ENCODE peak calls at places on chromosome 16, in ten cellular contexts. S is T-helper 1 cell; D is AG08396; F is cardiac septum; W is NCI-H524; N is stimulated activated CD8-positive, alpha-beta memory T cell treated with anti-CD3 and anti-CD28 coated beads, Interleukin-2, amount 100 ng/mL, for 1 hour; G is ureter; V is GM13976; X is naive thymus-derived CD8-positive, alpha-beta T cell; R is chondrocyte. L is an unnamed sample.

GRCh38 chr16:73210084-73210483 is 162.2 kb upstream of the ZFHX3 start:
- DNase-seq in S (no peak), D (no peak), F (no peak), W (no peak), N (no peak), G (no peak), V (no peak), X (no peak), R (no peak), L (no peak)

GRCh38 chr16:69345923-69346322 is 5.7 kb downstream of the TMED6 start:
- DNase-seq in S (no peak), D (no peak), F (no peak), W (no peak), N (no peak), G (no peak), V (no peak), X (no peak), R (no peak), L (no peak)

GRCh38 chr16:84648595-84649510 is 542 bp downstream of the KLHL36 start:
- DNase-seq in S (peak), D (peak), F (peak), W (no peak), N (peak), G (peak), V (peak), X (peak), R (no peak), L (no peak)

GRCh38 chr16:77409311-77409710 is 25.5 kb downstream of the ADAMTS18 start:
- DNase-seq in S (no peak), D (no peak), F (no peak), W (no peak), N (no peak), G (no peak), V (no peak), X (no peak), R (no peak), L (no peak)

GRCh38 chr16:89375021-89375420 is 115.3 kb downstream of the ANKRD11 start:
- DNase-seq in S (no peak), D (no peak), F (no peak), W (peak), N (no peak), G (no peak), V (peak), X (no peak), R (peak), L (no peak)

GRCh38 chr16:74224828-74225227 is 71.8 kb upstream of the PSMD7 start:
- DNase-seq in S (no peak), D (no peak), F (no peak), W (peak), N (no peak), G (no peak), V (no peak), X (no peak), R (no peak), L (no peak)

GRCh38 chr16:55418586-55418985 is 60.4 kb upstream of the MMP2 start:
- DNase-seq in S (no peak), D (peak), F (no peak), W (no peak), N (no peak), G (no peak), V (no peak), X (no peak), R (no peak), L (no peak)

GRCh38 chr16:23563186-23563585 is 5.7 kb downstream of the UBFD1 start:
- DNase-seq in S (no peak), D (no peak), F (no peak), W (no peak), N (no peak), G (no peak), V (no peak), X (no peak), R (no peak), L (no peak)

GRCh38 chr16:54204756-54205155 is 81.8 kb downstream of the IRX3 start:
- DNase-seq in S (no peak), D (no peak), F (peak), W (no peak), N (no peak), G (no peak), V (no peak), X (no peak), R (no peak), L (no peak)

GRCh38 chr16:78522327-78522726 is 422.9 kb downstream of the WWOX start:
- DNase-seq in S (no peak), D (no peak), F (no peak), W (no peak), N (no peak), G (no peak), V (no peak), X (no peak), R (no peak), L (no peak)

GRCh38 chr16:30743690-30744089 is 4.5 kb upstream of the PHKG2 start:
- DNase-seq in S (no peak), D (no peak), F (peak), W (no peak), N (no peak), G (no peak), V (no peak), X (no peak), R (no peak), L (no peak)

GRCh38 chr16:3189869-3190268 is 1.9 kb downstream of the OR1F1 start:
- DNase-seq in S (no peak), D (no peak), F (no peak), W (no peak), N (no peak), G (no peak), V (no peak), X (no peak), R (no peak), L (no peak)

GRCh38 chr16:1863681-1864460 is 8.1 kb downstream of the MEIOB start:
- DNase-seq in S (no peak), D (no peak), F (no peak), W (peak), N (no peak), G (no peak), V (no peak), X (no peak), R (no peak), L (no peak)

GRCh38 chr16:23557779-23558330 is 328 bp downstream of the UBFD1 start:
- DNase-seq in S (no peak), D (peak), F (no peak), W (peak), N (no peak), G (peak), V (no peak), X (no peak), R (no peak), L (no peak)

GRCh38 chr16:106623-107324 is 28.7 kb downstream of the MPG start:
- DNase-seq in S (no peak), D (peak), F (no peak), W (peak), N (peak), G (no peak), V (peak), X (peak), R (no peak), L (no peak)

GRCh38 chr16:1244881-1245280 is 4.4 kb downstream of the TPSAB1 start:
- DNase-seq in S (no peak), D (no peak), F (no peak), W (no peak), N (peak), G (no peak), V (no peak), X (no peak), R (no peak), L (no peak)

GRCh38 chr16:20191566-20191965 is 117.9 kb upstream of the GPR139 start:
- DNase-seq in S (no peak), D (no peak), F (no peak), W (no peak), N (no peak), G (no peak), V (no peak), X (no peak), R (no peak), L (no peak)

GRCh38 chr16:3625911-3626732 is 14.7 kb upstream of the SLX4 start:
- DNase-seq in S (no peak), D (no peak), F (no peak), W (no peak), N (no peak), G (no peak), V (no peak), X (no peak), R (no peak), L (no peak)

GRCh38 chr16:19075511-19075910 is 8.1 kb downstream of the COQ7 start:
- DNase-seq in S (no peak), D (no peak), F (no peak), W (no peak), N (no peak), G (no peak), V (no peak), X (no peak), R (no peak), L (no peak)

L was measured in BJ.